ENCODE peak calls at places on chromosomes 6 and 20, in five cellular contexts. L, I, S, G and H are unnamed samples.

GRCh38 chr6:22821664-22822320 is 252.4 kb downstream of the HDGFL1 start:
- DNase-seq in L (no peak), I (no peak), S (peak; percentile 52), G (no peak), H (no peak)

GRCh38 chr6:85464260-85464644 is 14.4 kb downstream of the NT5E start:
- DNase-seq in L (peak; percentile 85), I (no peak), S (peak; percentile 98), G (no peak), H (peak; percentile 96)

GRCh38 chr6:10412948-10413849 is 1.7 kb downstream of the TFAP2A start:
- DNase-seq in L (no peak), I (no peak), S (no peak), G (no peak), H (peak; percentile 55)

GRCh38 chr6:135617222-135617621 is 119.7 kb upstream of the AHI1 start:
- DNase-seq in L (no peak), I (peak; percentile 5), S (no peak), G (no peak), H (no peak)

GRCh38 chr20:34216382-34216742 is 24.9 kb upstream of the ASIP start:
- DNase-seq in L (no peak), I (no peak), S (no peak), G (no peak), H (no peak)

GRCh38 chr20:62614085-62614960 is 28.0 kb upstream of the SLCO4A1 start:
- DNase-seq in L (no peak), I (no peak), S (no peak), G (no peak), H (no peak)

GRCh38 chr20:62627901-62628612 is 14.2 kb upstream of the SLCO4A1 start:
- DNase-seq in L (no peak), I (no peak), S (peak; percentile 55), G (peak; percentile 10), H (peak; percentile 66)

GRCh38 chr6:116173928-116174327 is 48.0 kb upstream of the COL10A1 start:
- DNase-seq in L (no peak), I (no peak), S (no peak), G (no peak), H (no peak)

GRCh38 chr6:31897612-31898199 is at the start of gene EHMT2:
- DNase-seq in L (no peak), I (peak; percentile 95), S (peak; percentile 72), G (peak; percentile 83), H (peak; percentile 94)

GRCh38 chr20:21936261-21936660 is 230.8 kb downstream of the PAX1 start:
- DNase-seq in L (no peak), I (no peak), S (no peak), G (no peak), H (no peak)

GRCh38 chr6:139882234-139882633 is 507.8 kb upstream of the CITED2 start:
- DNase-seq in L (no peak), I (peak; percentile 20), S (peak; percentile 65), G (no peak), H (peak; percentile 62)

GRCh38 chr6:41779336-41779735 is 364 bp downstream of the FRS3 start:
- DNase-seq in L (no peak), I (no peak), S (no peak), G (no peak), H (no peak)

GRCh38 chr6:157461000-157461915 is 80.3 kb downstream of the ZDHHC14 start:
- DNase-seq in L (peak; percentile 34), I (peak; percentile 90), S (no peak), G (no peak), H (no peak)

GRCh38 chr20:59972037-59972801 is 14.0 kb downstream of the CDH26 start:
- DNase-seq in L (no peak), I (no peak), S (peak; percentile 16), G (no peak), H (no peak)

GRCh38 chr20:49904440-49905214 is 10.7 kb downstream of the SPATA2 start:
- DNase-seq in L (no peak), I (no peak), S (no peak), G (no peak), H (no peak)

GRCh38 chr6:166969390-166970002 is 13.1 kb upstream of the RNASET2 start:
- DNase-seq in L (no peak), I (no peak), S (no peak), G (no peak), H (no peak)

GRCh38 chr6:22028403-22028802 is 268.4 kb downstream of the PRL start:
- DNase-seq in L (no peak), I (no peak), S (no peak), G (no peak), H (no peak)

GRCh38 chr20:56003966-56004365 is 1.4 kb downstream of the CBLN4 start:
- DNase-seq in L (no peak), I (no peak), S (no peak), G (no peak), H (no peak)

GRCh38 chr6:113674075-113674474 is 183.1 kb upstream of the MARCKS start:
- DNase-seq in L (no peak), I (no peak), S (no peak), G (no peak), H (no peak)

GRCh38 chr20:57440678-57441509 is 49.7 kb downstream of the RBM38 start:
- DNase-seq in L (peak; percentile 60), I (no peak), S (peak; percentile 91), G (peak; percentile 94), H (no peak)

GRCh38 chr20:60137657-60138245 is 179.5 kb downstream of the CDH26 start:
- DNase-seq in L (no peak), I (peak; percentile 14), S (peak; percentile 20), G (no peak), H (peak; percentile 80)

GRCh38 chr20:3731944-3732326 is 550 bp upstream of the HSPA12B start:
- DNase-seq in L (no peak), I (no peak), S (no peak), G (no peak), H (no peak)

GRCh38 chr6:12361042-12361765 is 71.0 kb downstream of the EDN1 start:
- DNase-seq in L (no peak), I (no peak), S (no peak), G (no peak), H (no peak)

GRCh38 chr20:57013741-57014140 is 252.7 kb downstream of the BMP7 start:
- DNase-seq in L (no peak), I (peak; percentile 15), S (no peak), G (no peak), H (peak; percentile 22)

GRCh38 chr6:91710356-91710755 is 1123.5 kb upstream of the MAP3K7 start:
- DNase-seq in L (no peak), I (no peak), S (no peak), G (no peak), H (no peak)

GRCh38 chr6:131914234-131914633 is 36.9 kb downstream of the CCN2 start:
- DNase-seq in L (no peak), I (no peak), S (peak; percentile 45), G (no peak), H (no peak)

GRCh38 chr6:78492351-78493010 is 374.9 kb upstream of the IRAK1BP1 start:
- DNase-seq in L (no peak), I (no peak), S (no peak), G (no peak), H (no peak)

GRCh38 chr20:59645761-59646171 is 41.4 kb downstream of the PHACTR3 start:
- DNase-seq in L (no peak), I (no peak), S (no peak), G (no peak), H (no peak)

GRCh38 chr20:63737940-63738686 is 1.5 kb upstream of the SLC2A4RG start:
- DNase-seq in L (no peak), I (no peak), S (no peak), G (no peak), H (no peak)

GRCh38 chr6:148152244-148152643 is 190.4 kb upstream of the SASH1 start:
- DNase-seq in L (no peak), I (no peak), S (no peak), G (no peak), H (no peak)

GRCh38 chr20:39850236-39850635 is 838.8 kb downstream of the MAFB start:
- DNase-seq in L (no peak), I (no peak), S (peak; percentile 24), G (no peak), H (peak; percentile 8)

GRCh38 chr6:122264557-122264956 is 134.9 kb upstream of the HSF2 start:
- DNase-seq in L (no peak), I (no peak), S (no peak), G (no peak), H (no peak)

DNA sequence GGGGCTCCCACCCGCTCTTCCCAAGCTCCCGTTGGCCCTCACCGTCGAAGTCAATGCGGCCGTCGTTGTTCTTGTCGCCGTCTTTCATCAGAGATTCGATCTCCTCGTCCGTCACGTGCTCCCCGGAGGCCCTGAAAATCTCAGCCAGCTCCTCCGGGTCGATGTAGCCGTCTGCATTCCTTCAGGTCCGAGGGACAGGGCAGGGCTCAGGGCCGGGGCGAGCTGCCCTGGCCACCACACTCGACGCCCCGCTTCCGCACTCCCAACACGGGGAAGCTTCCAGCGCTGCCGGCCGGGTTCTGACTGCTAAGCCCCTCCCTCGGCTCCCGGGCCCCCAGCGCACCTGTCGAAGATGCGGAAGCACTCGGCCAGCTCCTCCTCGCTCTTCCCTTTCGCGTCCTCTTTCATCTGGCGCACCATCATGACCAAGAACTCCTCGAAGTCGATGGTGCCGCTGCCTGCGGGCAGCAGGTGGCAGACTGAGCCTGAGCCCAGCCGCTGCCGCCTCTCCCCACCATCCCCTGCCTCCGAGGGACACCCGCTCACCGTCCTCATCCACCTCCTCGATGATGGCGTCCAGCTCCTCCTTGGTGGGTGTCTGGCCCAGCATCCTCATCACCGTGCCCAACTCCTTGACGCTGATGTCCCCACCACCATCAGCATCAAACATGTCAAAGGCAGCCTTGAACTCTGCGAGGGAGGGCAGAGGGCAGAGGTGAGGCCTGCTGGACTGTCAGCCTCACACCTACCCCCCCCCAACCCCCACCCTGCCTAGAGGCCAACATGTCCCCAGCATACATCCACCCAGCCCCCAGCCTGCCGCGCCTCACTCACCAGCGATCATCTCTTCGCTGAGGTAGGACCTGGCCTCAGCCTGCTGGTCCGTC is 2.9 kb downstream of the TNNC2 start:
- DNase-seq in L (no peak), I (no peak), S (peak; percentile 45), G (peak; percentile 53), H (peak; percentile 60)
- H3K4me3 ChIP-seq in L (no peak overlapping the region), I (no peak overlapping the region), S (no peak overlapping the region), G (peak overlapping the region; percentile 3), H (no peak overlapping the region)

GRCh38 chr20:10329387-10330005 is 104.5 kb downstream of the MKKS start:
- DNase-seq in L (no peak), I (no peak), S (peak; percentile 47), G (no peak), H (no peak)
- H3K27ac ChIP-seq in L (no peak overlapping the region), I (no peak overlapping the region), S (no peak overlapping the region), G (no peak overlapping the region), H (no peak overlapping the region)

DNA sequence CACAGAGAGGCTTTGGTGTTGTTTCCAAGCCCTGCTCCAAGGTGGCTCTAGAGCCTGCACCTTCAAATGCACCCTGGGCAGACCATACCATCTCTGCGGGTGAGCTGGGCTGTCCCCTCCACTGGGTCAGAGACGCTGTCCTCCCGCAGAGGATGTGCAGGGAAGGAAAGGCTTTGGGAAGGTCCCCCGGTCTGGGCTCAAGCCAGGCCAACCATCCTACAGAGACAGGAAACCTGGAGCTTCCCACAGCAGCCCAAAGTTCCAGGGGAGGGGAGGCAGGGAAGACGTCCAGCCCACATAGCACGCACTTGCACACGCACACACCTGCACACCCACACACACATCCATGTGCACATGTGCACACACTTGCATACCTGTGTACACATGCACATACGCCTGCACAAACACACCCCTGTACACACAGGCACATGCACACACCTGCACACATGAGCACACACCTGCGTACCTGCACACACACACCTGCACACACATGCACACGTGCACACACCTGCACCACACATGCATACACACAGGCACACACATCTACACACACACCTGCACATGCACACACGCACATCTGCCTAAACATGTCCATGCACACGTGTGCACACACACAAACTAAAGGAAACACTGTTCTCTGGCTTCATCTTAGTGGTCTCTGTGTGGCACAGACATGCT is 155.5 kb downstream of the ERMARD start:
- DNase-seq in L (no peak), I (no peak), S (no peak), G (peak; percentile 39), H (no peak)
- H3K4me3 ChIP-seq in L (no peak overlapping the region), I (no peak overlapping the region), S (no peak overlapping the region), G (no peak overlapping the region), H (no peak overlapping the region)

GRCh38 chr6:26184492-26184891 is 97.3 kb downstream of the HFE start:
- DNase-seq in L (no peak), I (no peak), S (no peak), G (no peak), H (no peak)
- H3K27ac ChIP-seq in L (no peak overlapping the region), I (no peak overlapping the region), S (peak overlapping the region; percentile 68), G (no peak overlapping the region), H (peak overlapping the region; percentile 68)